ENCODE peak calls at places on chromosomes 12 and 14, in four cellular contexts. Q is HL-60, X is K562, P is GM12878. T is an unnamed sample.

GRCh38 chr12:92032965-92033364 is 112.7 kb downstream of the BTG1 start:
- DNase-seq in P (no peak), X (no peak), Q (no peak), T (no peak)

GRCh38 chr12:49294086-49294803 is 702 bp upstream of the PRPH start:
- DNase-seq in Q (no peak), X (no peak), P (no peak), T (no peak)

GRCh38 chr14:90140956-90141316 is 79.1 kb downstream of the KCNK13 start:
- DNase-seq in X (no peak), Q (no peak), P (no peak), T (no peak)

GRCh38 chr12:49098703-49099102 is 4.1 kb upstream of the DHH start:
- DNase-seq in Q (no peak), P (no peak), X (no peak), T (no peak)

GRCh38 chr14:79166171-79166570 is 996.0 kb downstream of the NRXN3 start:
- DNase-seq in X (no peak), Q (no peak), P (no peak), T (no peak)

GRCh38 chr14:74491952-74492351 is 1.2 kb downstream of the NPC2 start:
- DNase-seq in Q (no peak), X (peak), P (no peak), T (no peak)

GRCh38 chr12:71846322-71846940 is 6.9 kb downstream of the TBC1D15 start:
- DNase-seq in X (peak), Q (no peak), P (no peak), T (no peak)

GRCh38 chr12:71684081-71684480 is 1.8 kb upstream of the TMEM19 start:
- DNase-seq in X (no peak), Q (no peak), P (no peak), T (no peak)

GRCh38 chr12:27428466-27428865 is 18.1 kb upstream of the SMCO2 start:
- DNase-seq in Q (no peak), P (no peak), X (no peak), T (no peak)

GRCh38 chr12:5656836-5657235 is 224.9 kb downstream of the NTF3 start:
- DNase-seq in P (no peak), X (no peak), Q (no peak), T (no peak)

GRCh38 chr12:113855998-113856397 is 110.1 kb downstream of the RBM19 start:
- DNase-seq in P (no peak), X (no peak), Q (no peak), T (no peak)

GRCh38 chr12:75478395-75478794 is 2.2 kb upstream of the GLIPR1 start:
- DNase-seq in X (no peak), P (peak), Q (no peak), T (no peak)

GRCh38 chr14:33026850-33027420 is 88.3 kb downstream of the NPAS3 start:
- DNase-seq in P (no peak), Q (no peak), X (no peak), T (no peak)

GRCh38 chr14:100849432-100849831 is 23.5 kb downstream of the MEG3 start:
- DNase-seq in X (no peak), Q (no peak), P (no peak), T (no peak)

GRCh38 chr12:51028126-51028810 is 2.1 kb upstream of the SLC11A2 start:
- DNase-seq in Q (peak), P (no peak), X (peak), T (no peak)

GRCh38 chr14:100056431-100056830 is 8.8 kb upstream of the EVL start:
- DNase-seq in Q (no peak), P (no peak), X (no peak), T (no peak)

GRCh38 chr12:124458220-124458991 is 109.0 kb downstream of the NCOR2 start:
- DNase-seq in X (no peak), Q (no peak), P (no peak), T (no peak)

GRCh38 chr12:23083267-23083666 is 458.3 kb downstream of the ETNK1 start:
- DNase-seq in X (no peak), Q (no peak), P (no peak), T (no peak)

GRCh38 chr12:128690641-128691040 is 133.1 kb downstream of the SLC15A4 start:
- DNase-seq in Q (no peak), P (no peak), X (no peak), T (no peak)

GRCh38 chr14:56660677-56661389 is 81.2 kb downstream of the TMEM260 start:
- DNase-seq in X (no peak), Q (no peak), P (no peak), T (no peak)

GRCh38 chr12:59780605-59781135 is 184.8 kb downstream of the SLC16A7 start:
- DNase-seq in Q (no peak), P (no peak), X (no peak), T (no peak)

GRCh38 chr12:90038290-90038689 is 329.7 kb upstream of the ATP2B1 start:
- DNase-seq in X (no peak), Q (no peak), P (no peak), T (no peak)

GRCh38 chr12:80239867-80240266 is 140.5 kb downstream of the OTOGL start:
- DNase-seq in P (no peak), Q (no peak), X (no peak), T (no peak)

GRCh38 chr12:80242341-80242740 is 143.0 kb downstream of the OTOGL start:
- DNase-seq in X (no peak), Q (no peak), P (no peak), T (no peak)

DNA sequence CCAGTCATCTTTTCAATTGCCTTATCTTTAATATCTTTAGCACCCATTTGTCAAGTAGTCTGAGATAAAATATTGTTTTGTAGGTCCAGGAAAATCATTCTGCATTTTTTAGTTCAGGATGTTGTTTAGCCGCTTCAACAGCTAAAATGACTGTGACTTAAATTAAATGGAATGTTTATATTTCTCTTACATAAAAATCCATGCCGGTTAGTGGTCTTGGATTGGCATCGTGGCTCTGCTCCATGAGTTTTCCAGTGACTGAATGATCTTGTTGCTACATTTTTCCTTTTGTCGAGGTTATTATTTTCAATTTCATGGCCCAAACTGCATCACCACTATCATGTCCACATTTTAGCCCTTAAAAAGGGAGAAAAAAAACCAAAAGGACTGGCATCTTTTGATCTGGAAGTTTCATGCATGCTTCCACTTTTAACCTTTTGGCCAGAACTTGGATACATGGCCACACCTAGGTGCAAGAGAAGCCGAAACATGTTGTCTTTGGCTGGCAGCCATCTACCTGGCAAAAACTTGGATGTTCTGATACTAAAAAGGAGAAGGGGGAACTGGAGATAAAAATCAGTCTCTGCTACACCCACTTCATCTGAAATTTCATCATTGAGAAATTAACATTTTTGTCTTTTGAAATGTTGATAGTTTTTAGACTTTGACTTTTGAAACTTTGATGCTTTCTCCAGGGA is 142.4 kb downstream of the OTOGL start:
- DNase-seq in Q (no peak), X (no peak), P (no peak), T (no peak)
- TF ChIP-seq SPI1 in Q (no peak), X (no peak), P (no peak), T (no peak)

GRCh38 chr14:22180045-22180444 is 409.0 kb downstream of the DAD1 start:
- DNase-seq in X (no peak), Q (no peak), P (no peak), T (no peak)

GRCh38 chr14:22179190-22179589 is 409.8 kb downstream of the DAD1 start:
- DNase-seq in P (no peak), X (no peak), Q (no peak), T (no peak)

GRCh38 chr14:22188346-22188745 is 400.7 kb downstream of the DAD1 start:
- DNase-seq in X (no peak), P (no peak), Q (no peak), T (no peak)

GRCh38 chr14:22185191-22185590 is 403.8 kb downstream of the DAD1 start:
- DNase-seq in Q (no peak), X (no peak), P (no peak), T (no peak)

GRCh38 chr14:22184157-22185025 is 404.6 kb downstream of the DAD1 start:
- DNase-seq in P (no peak), Q (no peak), X (no peak), T (no peak)
- TF ChIP-seq SPI1 in P (no peak), Q (no peak), X (no peak), T (no peak)

DNA sequence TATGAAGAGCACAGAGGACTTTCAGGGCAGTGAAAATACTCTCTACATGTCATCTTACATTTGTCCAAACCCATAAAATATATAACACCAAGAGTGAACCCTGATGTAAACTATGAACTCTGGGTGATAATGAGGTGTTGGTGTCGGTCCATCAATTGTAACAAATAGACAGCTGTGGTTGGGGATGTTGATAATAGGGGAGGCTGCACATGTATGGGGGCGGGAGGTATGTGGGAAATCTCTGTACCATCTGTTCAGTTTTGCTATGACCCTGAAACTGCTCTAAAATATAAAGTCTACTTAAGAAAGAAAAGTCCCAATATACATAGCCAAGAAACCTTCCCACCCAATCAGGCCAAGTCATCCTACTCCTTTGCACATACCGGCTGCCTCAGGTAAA is 88.5 kb downstream of the GPR135 start:
- DNase-seq in Q (no peak), X (no peak), P (no peak), T (no peak)
- TF ChIP-seq SPI1 in Q (no peak), X (no peak), P (no peak), T (no peak)

DNA sequence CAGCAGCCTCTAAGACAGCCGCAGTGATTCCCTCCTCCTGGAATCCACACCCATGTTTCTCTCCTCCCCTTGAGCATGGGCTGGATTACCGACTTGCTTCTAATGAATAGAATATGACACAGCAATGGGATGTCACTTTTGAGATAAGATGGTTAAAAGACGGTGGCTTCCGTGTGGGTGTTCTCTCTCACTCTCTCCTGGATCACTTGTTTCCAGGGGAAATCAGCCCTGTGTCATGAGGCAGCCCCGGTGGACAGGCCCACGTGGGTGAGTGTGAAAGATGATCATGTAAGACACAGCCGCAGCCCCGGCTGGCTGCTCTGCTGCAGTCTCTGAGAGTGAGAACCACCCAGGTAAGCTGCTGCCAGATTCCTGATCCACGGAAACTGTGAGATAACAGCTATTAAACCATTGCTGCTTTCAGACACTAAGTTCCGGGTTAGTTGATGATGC is 10.7 kb downstream of the MOAP1 start:
- DNase-seq in X (peak), Q (no peak), P (no peak), T (no peak)
- TF ChIP-seq SPI1 in X (no peak), Q (no peak), P (no peak), T (no peak)

DNA sequence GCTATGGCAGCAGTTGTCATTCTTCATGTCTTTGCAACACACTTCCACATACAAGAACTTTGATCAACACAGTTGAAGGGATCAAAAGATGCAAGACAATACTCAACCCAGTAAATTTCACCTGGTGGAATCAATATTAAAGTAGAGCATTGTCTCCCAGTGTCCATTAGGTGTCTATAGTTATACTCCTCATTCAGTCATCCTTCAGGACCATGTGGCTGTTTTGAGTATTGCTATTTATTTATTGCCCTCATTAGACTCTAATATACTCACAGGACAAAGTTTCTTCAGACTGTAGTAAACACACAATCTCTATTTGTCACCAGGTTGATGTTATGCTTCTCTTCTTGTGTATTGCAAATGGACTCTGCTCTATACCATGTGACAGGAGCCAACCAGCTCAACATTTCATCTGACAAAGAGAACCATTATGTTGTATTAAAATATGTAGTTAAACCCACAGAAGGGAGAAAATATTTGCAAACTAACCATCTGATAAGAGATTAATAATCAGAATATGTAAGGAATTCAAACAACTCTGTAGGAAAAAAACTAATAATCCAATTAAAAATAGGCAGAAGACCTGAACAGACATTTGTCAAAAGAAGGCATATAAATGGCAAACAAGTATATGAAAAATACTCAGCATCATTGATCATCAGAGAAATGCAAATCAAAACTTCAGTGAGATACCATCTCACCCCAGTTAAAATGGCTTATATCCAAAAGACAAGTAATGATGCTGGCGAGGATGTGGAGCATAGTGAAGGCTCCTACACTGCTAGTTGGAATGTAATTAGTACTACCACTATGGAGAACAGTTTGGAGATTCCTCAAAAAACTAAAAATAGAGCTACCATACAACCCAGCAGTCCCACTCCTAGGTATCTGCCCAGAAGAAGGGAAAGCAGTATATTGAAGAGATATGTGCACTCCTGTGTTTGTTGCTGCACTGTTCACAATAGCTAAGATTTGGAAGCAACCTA is 146.3 kb downstream of the TGFB3 start:
- DNase-seq in P (no peak), X (no peak), Q (no peak), T (no peak)
- TF ChIP-seq SPI1 in P (no peak), X (no peak), Q (no peak), T (no peak)

GRCh38 chr14:69548566-69548965 is 26.1 kb downstream of the CCDC177 start:
- DNase-seq in X (no peak), Q (no peak), P (no peak), T (no peak)
- TF ChIP-seq SPI1 in X (no peak), Q (no peak), P (no peak), T (no peak)

GRCh38 chr12:2341051-2341751 is 288.4 kb downstream of the CACNA1C start:
- DNase-seq in Q (no peak), X (no peak), P (no peak), T (no peak)

GRCh38 chr12:2343672-2344071 is 290.9 kb downstream of the CACNA1C start:
- DNase-seq in X (no peak), P (no peak), Q (no peak), T (no peak)

GRCh38 chr12:2339022-2339431 is 286.2 kb downstream of the CACNA1C start:
- DNase-seq in P (no peak), X (no peak), Q (peak), T (no peak)

GRCh38 chr12:2344476-2344875 is 291.7 kb downstream of the CACNA1C start:
- DNase-seq in Q (no peak), P (no peak), X (no peak), T (no peak)

GRCh38 chr12:2341871-2342270 is 289.1 kb downstream of the CACNA1C start:
- DNase-seq in P (no peak), X (no peak), Q (peak), T (no peak)
- TF ChIP-seq SPI1 in P (no peak), X (no peak), Q (no peak), T (no peak)